ENCODE peak calls at places on chromosomes 4 and X, in nine cellular contexts. H, M, U, X, D, Y, R, O and L are unnamed samples.

GRCh38 chrX:136209016-136209738 is 42.0 kb downstream of the MAP7D3 start:
- DNase-seq in H (no peak), M (no peak), X (peak; percentile 61), D (peak; percentile 34), U (no peak), R (peak; percentile 6), Y (peak; percentile 66), O (peak; percentile 71), L (no peak)

GRCh38 chrX:128781506-128781905 is 729.3 kb upstream of the ACTRT1 start:
- DNase-seq in D (peak; percentile 49), X (peak; percentile 64), U (no peak), H (no peak), M (no peak), Y (no peak), O (peak; percentile 2), R (peak; percentile 2), L (no peak)

GRCh38 chrX:135923353-135923752 is 29.8 kb downstream of the SAGE1 start:
- DNase-seq in M (no peak), U (no peak), R (no peak), D (no peak), X (no peak), O (no peak), Y (no peak), H (no peak), L (no peak)

GRCh38 chr4:30721353-30722091 is 1.4 kb downstream of the PCDH7 start:
- DNase-seq in R (no peak), D (peak; percentile 80), M (peak; percentile 60), X (peak; percentile 24), U (no peak), O (peak; percentile 39), Y (peak; percentile 69), H (no peak), L (no peak)

GRCh38 chrX:13418126-13419091 is 98.6 kb upstream of the ATXN3L start:
- DNase-seq in X (no peak), M (no peak), R (no peak), D (no peak), Y (no peak), U (no peak), H (no peak), O (peak; percentile 42), L (no peak)

GRCh38 chr4:143667461-143667860 is 33.0 kb downstream of the FREM3 start:
- DNase-seq in X (peak; percentile 29), O (peak; percentile 96), U (no peak), R (peak; percentile 38), Y (no peak), H (no peak), M (no peak), D (no peak), L (no peak)

GRCh38 chr4:57184378-57185031 is 74.3 kb upstream of the IGFBP7 start:
- DNase-seq in M (no peak), D (no peak), Y (no peak), X (no peak), O (no peak), U (no peak), R (no peak), H (no peak), L (no peak)

GRCh38 chrX:87299563-87300160 is 217.9 kb upstream of the KLHL4 start:
- DNase-seq in U (no peak), D (peak; percentile 32), X (no peak), H (no peak), Y (no peak), M (no peak), R (no peak), O (peak; percentile 27), L (no peak)

GRCh38 chr4:38131371-38132139 is 171.4 kb downstream of the PTTG2 start:
- DNase-seq in O (peak; percentile 39), D (peak; percentile 57), H (no peak), M (no peak), X (peak; percentile 35), Y (no peak), U (no peak), R (peak; percentile 32), L (peak; percentile 51)

DNA sequence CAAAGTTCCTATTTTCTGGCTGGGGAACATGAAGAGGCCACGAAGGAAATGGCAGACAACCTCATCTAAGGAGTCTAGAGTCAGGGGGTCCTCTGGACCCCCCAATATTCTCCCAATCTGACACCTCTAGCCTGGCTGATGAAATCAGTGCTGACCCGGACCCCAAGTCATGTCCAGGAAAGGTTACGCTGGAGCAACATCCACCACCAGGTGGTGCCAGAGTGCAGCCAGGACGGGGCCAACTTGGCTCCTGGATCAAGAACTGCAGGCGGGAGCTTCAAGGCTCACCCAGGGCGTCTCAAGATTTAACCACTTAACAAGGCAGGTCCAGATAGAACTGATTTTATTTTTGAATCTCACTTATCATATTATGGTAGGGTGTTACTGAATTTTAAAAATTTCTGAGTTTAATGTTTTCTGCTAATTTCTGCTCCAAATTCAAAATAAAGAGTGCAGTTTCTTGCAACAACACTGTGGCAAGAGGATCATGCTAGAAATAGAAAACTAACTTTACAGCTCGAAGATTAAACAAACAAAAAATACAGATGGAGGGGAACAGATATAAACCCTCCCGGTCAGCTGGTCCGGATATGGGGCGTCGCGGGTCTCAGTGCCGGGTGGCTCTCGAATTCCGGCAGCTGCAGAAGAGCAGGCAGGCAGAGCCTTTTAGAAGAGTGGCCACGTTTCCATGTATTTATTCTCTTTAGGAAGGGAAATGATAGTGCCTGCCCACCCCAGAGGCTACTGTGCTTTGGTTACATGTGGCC is 135.5 kb downstream of the AFAP1 start:
- DNase-seq in O (peak; percentile 88), Y (peak; percentile 90), H (no peak), R (peak; percentile 61), M (peak; percentile 43), U (no peak), D (peak; percentile 89), X (peak; percentile 95), L (peak; percentile 80)
- H3K36me3 ChIP-seq in O (peaks cover 13% of the 10 kb centered on the region), Y (peaks cover 10% of the 10 kb centered on the region), H (peaks cover 67% of the 10 kb centered on the region), R (no peaks in the 10 kb centered on the region), M (peaks cover 22% of the 10 kb centered on the region), U (no peaks in the 10 kb centered on the region), D (no peaks in the 10 kb centered on the region), X (no peaks in the 10 kb centered on the region), L (peaks cover 11% of the 10 kb centered on the region)

DNA sequence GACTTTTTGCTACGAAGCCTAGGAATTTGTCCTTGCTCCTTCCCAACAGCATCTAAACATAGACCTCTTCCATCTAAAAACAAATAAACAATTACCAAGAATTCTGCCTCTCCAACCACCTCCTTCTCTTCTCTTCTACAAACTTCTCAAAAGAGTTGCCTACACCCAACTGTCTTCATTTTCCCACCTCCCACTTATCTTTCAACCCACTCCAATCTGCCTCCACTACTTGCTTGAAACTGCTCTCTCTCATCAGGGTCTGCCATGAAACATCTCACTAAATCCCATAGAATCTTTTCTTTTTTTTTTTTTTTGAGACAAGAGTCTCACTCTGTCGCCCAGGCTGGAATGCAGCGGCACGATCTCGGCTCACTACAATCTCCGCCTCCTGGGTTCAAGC is 902 bp upstream of the FGD1 start:
- DNase-seq in Y (no peak), R (no peak), M (no peak), X (no peak), U (no peak), D (no peak), O (no peak), H (no peak), L (no peak)
- H3K4me1 ChIP-seq in Y (no peaks in the 10 kb centered on the region), R (no peaks in the 10 kb centered on the region), M (peaks cover 4% of the 10 kb centered on the region), X (no peaks in the 10 kb centered on the region), U (peaks cover 3% of the 10 kb centered on the region), D (peaks cover 6% of the 10 kb centered on the region), O (peaks cover 6% of the 10 kb centered on the region), H (no peaks in the 10 kb centered on the region), L (no peaks in the 10 kb centered on the region)

GRCh38 chrX:47625365-47625764 is 4.4 kb downstream of the CFP start:
- DNase-seq in O (no peak), H (no peak), U (no peak), M (no peak), Y (no peak), D (no peak), R (no peak), X (no peak), L (no peak)

GRCh38 chrX:47629419-47630210 is at the start of gene CFP:
- DNase-seq in R (no peak), H (no peak), O (no peak), D (no peak), X (no peak), M (no peak), U (no peak), Y (no peak), L (no peak)

GRCh38 chrX:47632664-47633063 is 2.9 kb upstream of the CFP start:
- DNase-seq in R (no peak), Y (no peak), X (no peak), D (no peak), H (no peak), O (no peak), M (no peak), U (no peak), L (no peak)

GRCh38 chrX:47631676-47632075 is 1.9 kb upstream of the CFP start:
- DNase-seq in O (no peak), D (no peak), R (no peak), H (no peak), M (no peak), U (no peak), Y (no peak), X (no peak), L (no peak)

DNA sequence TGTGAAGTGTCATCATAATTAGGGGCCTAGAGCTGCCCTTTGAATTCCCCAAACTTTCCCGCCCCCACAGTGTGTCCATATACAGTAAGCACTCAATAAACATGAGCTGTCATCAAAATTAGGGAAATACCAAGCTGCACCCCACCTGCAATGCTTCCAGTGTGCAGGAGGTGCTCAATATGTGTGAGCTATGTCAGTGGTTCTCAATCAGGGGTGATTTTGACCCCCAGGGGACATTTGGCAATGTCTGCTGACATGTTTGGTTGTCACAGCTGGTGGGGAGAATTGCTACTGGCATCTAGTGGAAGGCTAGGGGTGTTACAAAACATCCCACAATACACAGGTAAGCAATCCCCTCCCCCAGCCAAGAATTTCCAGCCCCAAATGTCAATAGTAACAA is 750 bp downstream of the CFP start:
- DNase-seq in M (no peak), Y (no peak), H (no peak), O (no peak), U (no peak), X (no peak), R (no peak), D (no peak), L (no peak)
- TF ChIP-seq CTCF in M (no peak), Y (no peak), H (no peak), O (peak; percentile 12), U (no peak), X (no peak), R (no peak), D (no peak), L (no peak)

GRCh38 chr4:1799364-1799996 is 6.4 kb downstream of the FGFR3 start:
- DNase-seq in H (no peak), M (no peak), X (peak; percentile 63), O (no peak), Y (no peak), U (no peak), D (peak; percentile 58), R (no peak), L (no peak)

GRCh38 chr4:1797298-1797860 is 4.3 kb downstream of the FGFR3 start:
- DNase-seq in Y (no peak), D (no peak), H (no peak), U (no peak), X (no peak), M (no peak), O (no peak), R (no peak), L (no peak)

GRCh38 chr4:1798530-1799363 is 5.7 kb downstream of the FGFR3 start:
- DNase-seq in D (no peak), O (no peak), R (no peak), U (no peak), X (no peak), M (no peak), Y (no peak), H (no peak), L (no peak)

GRCh38 chr4:1796486-1797204 is 3.6 kb downstream of the FGFR3 start:
- DNase-seq in R (no peak), M (no peak), O (no peak), H (no peak), X (no peak), Y (no peak), U (no peak), D (no peak), L (no peak)

GRCh38 chr4:1797861-1798529 is 4.9 kb downstream of the FGFR3 start:
- DNase-seq in U (no peak), R (no peak), Y (no peak), M (no peak), X (no peak), H (no peak), D (peak; percentile 52), O (no peak), L (no peak)
- H3K36me3 ChIP-seq in U (peaks cover 3% of the 10 kb centered on the region), R (peaks cover under 1% of the 10 kb centered on the region), Y (peaks cover 3% of the 10 kb centered on the region), M (no peaks in the 10 kb centered on the region), X (no peaks in the 10 kb centered on the region), H (no peaks in the 10 kb centered on the region), D (no peaks in the 10 kb centered on the region), O (no peaks in the 10 kb centered on the region), L (no peaks in the 10 kb centered on the region)